ENCODE peak calls at places on chromosomes 7 and 10, in five cellular contexts. One of them, this sample, is unnamed. For H3K27me3, the result is how much of the 10 kb centered on the place peaks cover.

GRCh38 chr10:20633721-20634120 is 263.4 kb downstream of the NEBL start:
- DNase-seq in adrenal gland: no peak
- DNase-seq in mesendoderm: no peak
- DNase-seq in body of pancreas: no peak
- DNase-seq in colonic mucosa: no peak
- DNase-seq in this sample: no peak

GRCh38 chr7:101733713-101734475 is 83.5 kb upstream of the CUX1 start:
- DNase-seq in mesendoderm: peak
- DNase-seq in colonic mucosa: peak
- DNase-seq in adrenal gland: peak
- DNase-seq in body of pancreas: peak
- DNase-seq in this sample: peak

GRCh38 chr7:129055861-129056464 is 1.1 kb upstream of the TNPO3 start:
- DNase-seq in mesendoderm: no peak
- DNase-seq in adrenal gland: no peak
- DNase-seq in body of pancreas: no peak
- DNase-seq in colonic mucosa: no peak
- DNase-seq in this sample: no peak

GRCh38 chr7:140326116-140326928 is 72.0 kb downstream of the SLC37A3 start:
- DNase-seq in colonic mucosa: peak
- DNase-seq in adrenal gland: peak
- DNase-seq in body of pancreas: peak
- DNase-seq in mesendoderm: peak
- DNase-seq in this sample: peak

GRCh38 chr10:110534571-110534970 is 32.9 kb upstream of the SMC3 start:
- DNase-seq in adrenal gland: no peak
- DNase-seq in colonic mucosa: no peak
- DNase-seq in mesendoderm: no peak
- DNase-seq in body of pancreas: no peak
- DNase-seq in this sample: no peak

GRCh38 chr7:37285701-37286475 is 162.8 kb downstream of the ELMO1 start:
- DNase-seq in adrenal gland: no peak
- DNase-seq in colonic mucosa: no peak
- DNase-seq in mesendoderm: peak
- DNase-seq in body of pancreas: no peak
- DNase-seq in this sample: peak

GRCh38 chr10:23110722-23111660 is 15.6 kb downstream of the MSRB2 start:
- DNase-seq in body of pancreas: no peak
- DNase-seq in mesendoderm: no peak
- DNase-seq in colonic mucosa: no peak
- DNase-seq in adrenal gland: no peak
- DNase-seq in this sample: no peak

GRCh38 chr10:76954838-76955237 is 682.8 kb downstream of the KCNMA1 start:
- DNase-seq in body of pancreas: no peak
- DNase-seq in colonic mucosa: no peak
- DNase-seq in adrenal gland: no peak
- DNase-seq in mesendoderm: no peak
- DNase-seq in this sample: no peak

GRCh38 chr7:24922099-24922773 is 57.7 kb downstream of the OSBPL3 start:
- DNase-seq in colonic mucosa: no peak
- DNase-seq in mesendoderm: no peak
- DNase-seq in body of pancreas: no peak
- DNase-seq in adrenal gland: no peak
- DNase-seq in this sample: no peak

GRCh38 chr10:88515235-88515634 is 67.9 kb downstream of the RNLS start:
- DNase-seq in colonic mucosa: no peak
- DNase-seq in body of pancreas: no peak
- DNase-seq in mesendoderm: no peak
- DNase-seq in adrenal gland: no peak
- DNase-seq in this sample: no peak

GRCh38 chr7:75772081-75773077 is at the start of gene CCL26:
- DNase-seq in colonic mucosa: peak
- DNase-seq in body of pancreas: peak
- DNase-seq in adrenal gland: no peak
- DNase-seq in mesendoderm: no peak
- DNase-seq in this sample: no peak

GRCh38 chr7:24216576-24217116 is 67.3 kb upstream of the NPY start:
- DNase-seq in colonic mucosa: no peak
- DNase-seq in body of pancreas: no peak
- DNase-seq in adrenal gland: no peak
- DNase-seq in mesendoderm: no peak
- DNase-seq in this sample: no peak

GRCh38 chr7:115516341-115516740 is 514.2 kb downstream of the TFEC start:
- DNase-seq in body of pancreas: no peak
- DNase-seq in colonic mucosa: no peak
- DNase-seq in mesendoderm: no peak
- DNase-seq in adrenal gland: no peak
- DNase-seq in this sample: peak

GRCh38 chr10:3652886-3653285 is 132.1 kb downstream of the KLF6 start:
- DNase-seq in mesendoderm: no peak
- DNase-seq in body of pancreas: no peak
- DNase-seq in adrenal gland: no peak
- DNase-seq in colonic mucosa: no peak
- DNase-seq in this sample: peak

GRCh38 chr10:132133005-132133404 is 53.7 kb upstream of the DPYSL4 start:
- DNase-seq in body of pancreas: peak
- DNase-seq in colonic mucosa: no peak
- DNase-seq in mesendoderm: peak
- DNase-seq in adrenal gland: no peak
- DNase-seq in this sample: no peak

GRCh38 chr10:107546239-107546638 is 381.7 kb upstream of the SORCS1 start:
- DNase-seq in mesendoderm: peak
- DNase-seq in body of pancreas: no peak
- DNase-seq in adrenal gland: no peak
- DNase-seq in colonic mucosa: no peak
- DNase-seq in this sample: peak

GRCh38 chr10:88163572-88163971 is 300.1 kb downstream of the PTEN start:
- DNase-seq in body of pancreas: no peak
- DNase-seq in colonic mucosa: no peak
- DNase-seq in mesendoderm: no peak
- DNase-seq in adrenal gland: no peak
- DNase-seq in this sample: no peak

GRCh38 chr10:132229834-132230556 is 43.2 kb downstream of the DPYSL4 start:
- DNase-seq in colonic mucosa: peak
- DNase-seq in body of pancreas: no peak
- DNase-seq in adrenal gland: no peak
- DNase-seq in mesendoderm: no peak
- DNase-seq in this sample: peak

GRCh38 chr7:22726849-22727792 is at the start of gene IL6:
- DNase-seq in adrenal gland: peak
- DNase-seq in body of pancreas: peak
- DNase-seq in colonic mucosa: peak
- DNase-seq in mesendoderm: peak
- DNase-seq in this sample: peak

GRCh38 chr7:158827411-158828342 is 1.6 kb downstream of the ESYT2 start:
- DNase-seq in adrenal gland: no peak
- DNase-seq in mesendoderm: no peak
- DNase-seq in body of pancreas: no peak
- DNase-seq in colonic mucosa: no peak
- DNase-seq in this sample: no peak

GRCh38 chr7:13920053-13920697 is 69.3 kb downstream of the ETV1 start:
- DNase-seq in body of pancreas: no peak
- DNase-seq in mesendoderm: peak
- DNase-seq in colonic mucosa: peak
- DNase-seq in adrenal gland: peak
- DNase-seq in this sample: peak

GRCh38 chr7:152588350-152588749 is 87.6 kb downstream of the XRCC2 start:
- DNase-seq in adrenal gland: no peak
- DNase-seq in colonic mucosa: no peak
- DNase-seq in mesendoderm: peak
- DNase-seq in body of pancreas: peak
- DNase-seq in this sample: no peak

GRCh38 chr7:150927157-150927953 is 50.8 kb downstream of the KCNH2 start:
- DNase-seq in mesendoderm: peak
- DNase-seq in adrenal gland: no peak
- DNase-seq in body of pancreas: no peak
- DNase-seq in colonic mucosa: no peak
- DNase-seq in this sample: no peak

GRCh38 chr10:132962623-132963429 is 20.5 kb upstream of the CFAP46 start:
- DNase-seq in mesendoderm: no peak
- DNase-seq in body of pancreas: no peak
- DNase-seq in colonic mucosa: no peak
- DNase-seq in adrenal gland: no peak
- DNase-seq in this sample: no peak

GRCh38 chr10:72637398-72637857 is 11.5 kb upstream of the MICU1 start:
- DNase-seq in adrenal gland: peak
- DNase-seq in mesendoderm: peak
- DNase-seq in body of pancreas: no peak
- DNase-seq in colonic mucosa: peak
- DNase-seq in this sample: no peak

GRCh38 chr7:27745064-27745583 is 5.2 kb downstream of the TAX1BP1 start:
- DNase-seq in body of pancreas: peak
- DNase-seq in colonic mucosa: no peak
- DNase-seq in adrenal gland: peak
- DNase-seq in mesendoderm: peak
- DNase-seq in this sample: peak

GRCh38 chr10:58967551-58968418 is 208.7 kb upstream of the PHYHIPL start:
- DNase-seq in colonic mucosa: no peak
- DNase-seq in mesendoderm: peak
- DNase-seq in body of pancreas: peak
- DNase-seq in adrenal gland: no peak
- DNase-seq in this sample: peak

GRCh38 chr10:58963723-58964124 is 212.7 kb upstream of the PHYHIPL start:
- DNase-seq in adrenal gland: no peak
- DNase-seq in body of pancreas: peak
- DNase-seq in colonic mucosa: no peak
- DNase-seq in mesendoderm: peak
- DNase-seq in this sample: peak

GRCh38 chr10:58957517-58957916 is 218.9 kb upstream of the PHYHIPL start:
- DNase-seq in body of pancreas: no peak
- DNase-seq in colonic mucosa: no peak
- DNase-seq in mesendoderm: no peak
- DNase-seq in adrenal gland: no peak
- DNase-seq in this sample: no peak

GRCh38 chr10:58965855-58966254 is 210.6 kb upstream of the PHYHIPL start:
- DNase-seq in adrenal gland: no peak
- DNase-seq in body of pancreas: no peak
- DNase-seq in mesendoderm: no peak
- DNase-seq in colonic mucosa: no peak
- DNase-seq in this sample: no peak

GRCh38 chr10:58963101-58963534 is 213.3 kb upstream of the PHYHIPL start:
- DNase-seq in body of pancreas: no peak
- DNase-seq in colonic mucosa: no peak
- DNase-seq in adrenal gland: no peak
- DNase-seq in mesendoderm: peak
- DNase-seq in this sample: no peak
- H3K27ac ChIP-seq in body of pancreas: no peak
- H3K27ac ChIP-seq in colonic mucosa: no peak
- H3K27ac ChIP-seq in adrenal gland: no peak
- H3K27ac ChIP-seq in mesendoderm: no peak
- H3K27ac ChIP-seq in this sample: peak

DNA sequence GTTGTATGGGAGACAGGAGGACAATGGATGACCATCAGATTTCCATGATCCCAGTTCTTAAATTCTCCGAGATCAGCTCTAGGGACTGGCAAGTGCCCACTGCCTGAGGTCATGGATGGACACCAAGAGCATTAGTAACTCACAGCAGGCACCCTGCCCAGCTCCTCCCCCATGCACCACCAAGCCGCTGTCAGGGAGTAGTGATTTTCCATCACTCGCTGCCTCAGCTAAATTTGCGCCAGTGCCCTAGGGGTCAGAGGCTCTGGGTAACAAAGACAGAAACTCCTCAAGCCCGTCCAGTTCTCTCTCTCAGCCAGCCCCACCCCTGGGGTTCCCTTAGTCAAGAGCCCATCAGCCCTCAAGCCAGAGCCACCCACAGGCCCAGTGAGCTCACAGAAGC is 30.0 kb downstream of the PAX2 start:
- DNase-seq in mesendoderm: no peak
- DNase-seq in adrenal gland: peak
- DNase-seq in colonic mucosa: no peak
- DNase-seq in body of pancreas: no peak
- DNase-seq in this sample: no peak
- H3K27me3 ChIP-seq in mesendoderm: under half
- H3K27me3 ChIP-seq in adrenal gland: under half
- H3K27me3 ChIP-seq in colonic mucosa: under half
- H3K27me3 ChIP-seq in body of pancreas: under half
- H3K27me3 ChIP-seq in this sample: under half

GRCh38 chr10:42952931-42953683 is 123.8 kb upstream of the RET start:
- DNase-seq in adrenal gland: peak
- DNase-seq in colonic mucosa: peak
- DNase-seq in body of pancreas: no peak
- DNase-seq in mesendoderm: no peak
- DNase-seq in this sample: no peak
- H3K27ac ChIP-seq in adrenal gland: no peak
- H3K27ac ChIP-seq in colonic mucosa: no peak
- H3K27ac ChIP-seq in body of pancreas: no peak
- H3K27ac ChIP-seq in mesendoderm: no peak
- H3K27ac ChIP-seq in this sample: no peak

DNA sequence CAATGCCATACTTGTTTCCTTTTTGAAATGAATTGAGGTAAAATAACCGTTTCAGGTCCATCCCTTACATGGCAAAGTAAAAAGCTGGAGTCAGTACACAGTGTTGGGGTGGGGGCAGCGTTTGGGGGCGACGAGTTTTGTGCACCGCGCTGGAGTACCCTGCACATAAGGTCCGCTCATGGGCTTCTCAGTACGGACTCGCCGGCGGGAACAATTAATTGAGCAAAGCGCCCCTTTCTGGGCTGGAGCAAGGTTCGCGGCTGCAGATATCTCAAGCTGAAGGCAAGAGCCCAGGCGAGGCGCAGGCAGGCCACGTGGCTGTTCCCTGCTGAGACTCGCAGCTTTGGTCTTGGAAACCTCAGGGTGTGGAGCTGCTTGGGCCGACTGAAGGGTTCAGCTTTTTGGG is 1.5 kb upstream of the TWIST1 start:
- DNase-seq in mesendoderm: peak
- DNase-seq in body of pancreas: no peak
- DNase-seq in adrenal gland: no peak
- DNase-seq in colonic mucosa: no peak
- DNase-seq in this sample: no peak
- H3K27me3 ChIP-seq in mesendoderm: under half
- H3K27me3 ChIP-seq in body of pancreas: under half
- H3K27me3 ChIP-seq in adrenal gland: under half
- H3K27me3 ChIP-seq in colonic mucosa: under half
- H3K27me3 ChIP-seq in this sample: under half

GRCh38 chr7:149566103-149566502 is 68.5 kb upstream of the ZNF746 start:
- DNase-seq in mesendoderm: no peak
- DNase-seq in colonic mucosa: no peak
- DNase-seq in body of pancreas: no peak
- DNase-seq in adrenal gland: no peak
- DNase-seq in this sample: no peak
- H3K27ac ChIP-seq in mesendoderm: no peak
- H3K27ac ChIP-seq in colonic mucosa: no peak
- H3K27ac ChIP-seq in body of pancreas: no peak
- H3K27ac ChIP-seq in adrenal gland: no peak
- H3K27ac ChIP-seq in this sample: no peak

DNA sequence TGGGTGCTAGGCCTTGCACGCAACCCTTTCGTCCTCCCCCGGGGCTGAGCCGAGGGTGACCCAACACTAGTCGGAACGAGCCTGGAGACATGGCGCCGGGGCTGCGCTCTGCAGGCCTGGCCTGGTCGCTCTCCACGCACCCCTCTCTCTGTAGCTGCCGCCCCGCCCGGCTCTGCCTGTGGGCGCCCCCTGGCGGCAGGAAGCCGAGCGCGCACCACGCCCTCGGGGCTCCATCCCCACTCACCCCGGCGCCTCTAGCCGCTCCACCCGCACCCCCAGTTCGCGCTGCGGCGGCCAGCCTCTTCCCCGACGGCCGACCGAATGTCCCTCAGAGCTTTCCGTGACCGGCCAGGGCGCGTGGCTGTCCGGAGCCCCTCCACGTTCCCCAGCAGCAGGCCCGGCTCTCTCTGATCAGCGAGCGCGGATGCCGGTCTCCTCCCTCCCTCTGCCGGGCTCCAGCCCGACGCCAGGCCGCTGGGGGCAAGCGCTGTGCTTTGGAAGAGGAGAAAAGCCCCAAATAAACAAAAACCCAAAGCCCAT is 29.1 kb upstream of the KCNK18 start:
- DNase-seq in body of pancreas: peak
- DNase-seq in mesendoderm: peak
- DNase-seq in adrenal gland: peak
- DNase-seq in colonic mucosa: peak
- DNase-seq in this sample: peak
- H3K27me3 ChIP-seq in body of pancreas: half or more
- H3K27me3 ChIP-seq in mesendoderm: half or more
- H3K27me3 ChIP-seq in adrenal gland: half or more
- H3K27me3 ChIP-seq in colonic mucosa: half or more
- H3K27me3 ChIP-seq in this sample: under half

This sample was measured in SJCRH30.